ENCODE peak calls at places on chromosomes 4 and X, in ten cellular contexts. G, A, L, Q, S, X, N, K, C and U are unnamed samples.

GRCh38 chr4:182560358-182560757 is 317.2 kb downstream of the TENM3 start:
- DNase-seq in G (no peak), A (no peak), L (no peak), Q (peak; percentile 50), S (no peak), X (no peak), N (no peak), K (no peak), C (no peak), U (no peak)

GRCh38 chrX:47831788-47832187 is 4.9 kb upstream of the ZNF81 start:
- DNase-seq in G (no peak), A (no peak), L (peak; percentile 36), Q (no peak), S (peak; percentile 54), X (no peak), N (peak; percentile 30), K (peak; percentile 19), C (peak; percentile 75), U (no peak)

GRCh38 chr4:125433453-125433852 is 118.7 kb downstream of the FAT4 start:
- DNase-seq in G (peak; percentile 55), A (no peak), L (no peak), Q (peak; percentile 74), S (no peak), X (no peak), N (no peak), K (no peak), C (no peak), U (no peak)

GRCh38 chrX:150966235-150966634 is 16.9 kb upstream of the HMGB3 start:
- DNase-seq in G (no peak), A (no peak), L (no peak), Q (no peak), S (no peak), X (no peak), N (no peak), K (no peak), C (no peak), U (no peak)

GRCh38 chr4:119638359-119638758 is 9.8 kb upstream of the PDE5A start:
- DNase-seq in G (no peak), A (no peak), L (no peak), Q (no peak), S (no peak), X (no peak), N (no peak), K (no peak), C (no peak), U (no peak)

GRCh38 chr4:149605601-149606378 is 209.9 kb downstream of the IQCM start:
- DNase-seq in G (no peak), A (no peak), L (no peak), Q (peak; percentile 75), S (no peak), X (no peak), N (no peak), K (no peak), C (no peak), U (no peak)

GRCh38 chr4:69727412-69727811 is 33.0 kb downstream of the SULT1B1 start:
- DNase-seq in G (no peak), A (no peak), L (no peak), Q (no peak), S (no peak), X (no peak), N (no peak), K (no peak), C (no peak), U (no peak)

GRCh38 chr4:39933689-39934590 is 43.8 kb downstream of the PDS5A start:
- DNase-seq in G (peak; percentile 18), A (no peak), L (no peak), Q (peak; percentile 41), S (no peak), X (no peak), N (no peak), K (no peak), C (no peak), U (no peak)

GRCh38 chrX:153708415-153708814 is 15.8 kb downstream of the BCAP31 start:
- DNase-seq in G (no peak), A (no peak), L (peak; percentile 70), Q (peak; percentile 76), S (peak; percentile 47), X (no peak), N (peak; percentile 86), K (no peak), C (peak; percentile 81), U (no peak)

GRCh38 chr4:56786955-56787354 is 34.5 kb downstream of the SPINK2 start:
- DNase-seq in G (peak; percentile 44), A (no peak), L (peak; percentile 16), Q (peak; percentile 82), S (no peak), X (peak; percentile 39), N (peak; percentile 54), K (no peak), C (no peak), U (no peak)

DNA sequence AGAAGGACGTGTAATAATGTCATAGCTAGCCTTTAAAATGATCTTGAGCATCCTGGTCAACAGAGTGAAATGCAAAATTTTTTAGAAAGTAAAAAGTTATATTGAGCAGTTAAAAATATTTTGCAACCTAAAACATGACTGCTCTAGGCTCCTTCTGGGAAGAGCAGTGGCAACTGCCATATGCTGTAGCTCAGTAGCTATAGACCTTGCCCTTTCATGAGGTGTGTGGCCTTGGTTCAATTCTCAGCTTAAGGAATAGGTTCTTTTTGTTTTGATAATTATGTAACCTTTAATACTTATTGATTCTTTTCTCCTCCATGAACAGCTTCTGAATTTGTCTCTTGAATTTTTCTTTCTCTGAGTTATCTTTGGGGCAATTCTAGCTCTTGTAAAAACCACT is 105.0 kb downstream of the ARSJ start:
- DNase-seq in G (no peak), A (no peak), L (no peak), Q (no peak), S (no peak), X (no peak), N (no peak), K (no peak), C (no peak), U (no peak)
- TF ChIP-seq CTCF in G (no peak), A (no peak), L (no peak), Q (no peak), S (no peak), X (no peak), N (no peak), K (no peak), C (no peak), U (no peak)

DNA sequence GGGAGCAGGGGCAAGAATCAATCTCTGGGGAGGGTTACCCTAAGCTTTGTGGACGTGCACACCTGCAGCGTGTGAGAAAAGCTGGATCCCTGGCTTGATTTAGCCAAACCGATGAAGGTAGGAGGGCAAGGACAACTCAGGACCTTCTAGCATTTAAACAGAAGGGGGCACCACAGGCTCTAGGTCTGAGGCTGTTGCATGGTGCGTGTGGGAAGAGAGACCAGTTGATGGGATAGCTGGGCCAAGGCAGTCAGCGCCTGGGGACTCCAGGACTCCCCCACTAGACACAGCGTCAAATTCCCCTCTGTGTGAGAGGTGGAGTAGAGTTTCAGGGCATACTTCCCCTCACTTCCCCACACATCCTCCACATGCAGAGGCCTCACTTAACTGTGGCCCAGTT is 4.3 kb downstream of the GABRQ start:
- DNase-seq in G (no peak), A (no peak), L (no peak), Q (no peak), S (peak; percentile 33), X (no peak), N (no peak), K (no peak), C (no peak), U (no peak)
- TF ChIP-seq CTCF in G (peak; percentile 20), A (peak; percentile 44), L (no peak), Q (peak; percentile 23), S (no peak), X (no peak), N (no peak), K (peak; percentile 11), C (no peak), U (peak; percentile 10)

GRCh38 chr4:144355809-144356757 is 215.6 kb upstream of the GYPA start:
- DNase-seq in G (peak; percentile 61), A (peak; percentile 73), L (no peak), Q (peak; percentile 99), S (peak; percentile 15), X (no peak), N (peak; percentile 36), K (peak; percentile 67), C (no peak), U (peak; percentile 68)
- TF ChIP-seq CTCF in G (peak; percentile 14), A (peak; percentile 61), L (no peak), Q (peak; percentile 26), S (no peak), X (no peak), N (no peak), K (peak; percentile 39), C (no peak), U (peak; percentile 66)

DNA sequence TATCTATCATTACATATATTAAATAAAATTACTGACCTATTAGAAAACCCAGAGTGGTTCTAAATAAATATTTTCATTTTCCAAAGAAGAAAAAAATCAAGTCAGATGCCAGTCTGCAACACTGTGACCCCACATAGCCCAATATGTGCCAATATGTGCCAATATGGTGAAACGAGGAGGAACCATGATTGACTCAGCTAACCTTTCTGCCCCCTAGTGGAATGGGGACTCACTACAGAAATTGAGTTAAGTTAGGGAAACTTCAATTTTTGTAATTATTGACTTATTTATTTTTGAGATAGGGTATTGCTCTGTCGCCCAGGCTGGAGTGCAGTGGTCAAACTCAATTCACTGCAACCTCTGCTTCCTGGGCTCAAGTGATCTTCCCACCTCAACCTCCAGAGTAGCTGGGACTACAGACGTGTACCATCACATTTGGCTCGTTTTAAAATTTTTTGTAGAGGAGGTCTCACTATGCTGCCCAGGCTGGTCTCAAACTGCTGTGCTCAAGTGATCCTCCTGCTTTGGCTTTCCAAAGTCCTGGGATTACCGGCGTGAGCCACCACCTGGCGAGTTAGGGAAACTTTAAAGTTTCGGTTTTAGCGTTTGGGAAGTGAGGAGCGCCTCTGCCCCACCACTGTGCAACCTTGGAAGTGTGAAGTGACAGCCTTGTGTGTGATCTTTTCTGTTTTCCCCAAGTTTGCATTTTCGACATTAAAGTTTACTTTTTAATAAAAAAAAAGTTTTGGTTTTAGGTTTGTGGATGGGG is 116.8 kb upstream of the SHISA3 start:
- DNase-seq in G (no peak), A (no peak), L (no peak), Q (peak; percentile 31), S (peak; percentile 62), X (no peak), N (no peak), K (peak; percentile 35), C (no peak), U (no peak)
- TF ChIP-seq CTCF in G (peak; percentile 63), A (peak; percentile 78), L (peak; percentile 38), Q (peak; percentile 73), S (peak; percentile 53), X (peak; percentile 79), N (peak; percentile 56), K (peak; percentile 73), C (peak; percentile 62), U (peak; percentile 79)

GRCh38 chrX:40524423-40524822 is 56.3 kb upstream of the ATP6AP2 start:
- DNase-seq in G (no peak), A (no peak), L (no peak), Q (no peak), S (no peak), X (no peak), N (no peak), K (no peak), C (no peak), U (no peak)
- TF ChIP-seq CTCF in G (peak; percentile 43), A (no peak), L (no peak), Q (peak; percentile 34), S (no peak), X (no peak), N (no peak), K (no peak), C (no peak), U (peak; percentile 21)